ENCODE peak calls at places on chromosomes 11 and 22, in six cellular contexts. One of them, this sample, is unnamed. For H3K27me3, the result is how much of the 10 kb centered on the place peaks cover.

GRCh38 chr11:62033191-62034044 is 66.0 kb upstream of the FTH1 start:
- DNase-seq in IMR-90: no peak
- DNase-seq in endodermal cell: no peak
- DNase-seq in right lobe of liver: no peak
- DNase-seq in body of pancreas: no peak
- DNase-seq in AG04450: no peak
- DNase-seq in this sample: no peak

GRCh38 chr11:68840661-68841653 is 759 bp downstream of the CPT1A start:
- DNase-seq in IMR-90: peak
- DNase-seq in endodermal cell: peak
- DNase-seq in right lobe of liver: peak
- DNase-seq in body of pancreas: peak
- DNase-seq in AG04450: no peak
- DNase-seq in this sample: peak

GRCh38 chr11:62909107-62909894 is 11.9 kb downstream of the CHRM1 start:
- DNase-seq in IMR-90: peak
- DNase-seq in endodermal cell: peak
- DNase-seq in right lobe of liver: peak
- DNase-seq in body of pancreas: peak
- DNase-seq in AG04450: peak
- DNase-seq in this sample: peak

GRCh38 chr11:13368041-13368446 is 90.5 kb downstream of the BMAL1 start:
- DNase-seq in IMR-90: peak
- DNase-seq in endodermal cell: no peak
- DNase-seq in right lobe of liver: no peak
- DNase-seq in body of pancreas: no peak
- DNase-seq in AG04450: no peak
- DNase-seq in this sample: no peak

GRCh38 chr11:4092031-4092430 is 2.6 kb upstream of the RRM1 start:
- DNase-seq in IMR-90: no peak
- DNase-seq in endodermal cell: no peak
- DNase-seq in right lobe of liver: no peak
- DNase-seq in body of pancreas: no peak
- DNase-seq in AG04450: no peak
- DNase-seq in this sample: no peak

GRCh38 chr11:124984512-124984854 is 30.5 kb downstream of the CCDC15 start:
- DNase-seq in IMR-90: no peak
- DNase-seq in endodermal cell: no peak
- DNase-seq in right lobe of liver: no peak
- DNase-seq in body of pancreas: no peak
- DNase-seq in AG04450: no peak
- DNase-seq in this sample: peak

GRCh38 chr11:66725646-66726045 is 3.4 kb downstream of the SPTBN2 start:
- DNase-seq in IMR-90: peak
- DNase-seq in endodermal cell: no peak
- DNase-seq in right lobe of liver: no peak
- DNase-seq in body of pancreas: no peak
- DNase-seq in AG04450: no peak
- DNase-seq in this sample: no peak

GRCh38 chr11:101126551-101127347 is 2.9 kb downstream of the PGR start:
- DNase-seq in IMR-90: no peak
- DNase-seq in endodermal cell: peak
- DNase-seq in right lobe of liver: no peak
- DNase-seq in body of pancreas: no peak
- DNase-seq in AG04450: no peak
- DNase-seq in this sample: peak

GRCh38 chr11:57275582-57275981 is 38.5 kb upstream of the APLNR start:
- DNase-seq in IMR-90: peak
- DNase-seq in endodermal cell: no peak
- DNase-seq in right lobe of liver: no peak
- DNase-seq in body of pancreas: no peak
- DNase-seq in AG04450: no peak
- DNase-seq in this sample: no peak

GRCh38 chr22:20751185-20751851 is 22.6 kb upstream of the SERPIND1 start:
- DNase-seq in IMR-90: no peak
- DNase-seq in endodermal cell: peak
- DNase-seq in right lobe of liver: peak
- DNase-seq in body of pancreas: no peak
- DNase-seq in AG04450: no peak
- DNase-seq in this sample: no peak

GRCh38 chr11:84564180-84564866 is 1062.8 kb downstream of the DLG2 start:
- DNase-seq in IMR-90: peak
- DNase-seq in endodermal cell: peak
- DNase-seq in right lobe of liver: no peak
- DNase-seq in body of pancreas: peak
- DNase-seq in AG04450: peak
- DNase-seq in this sample: peak

GRCh38 chr11:60981515-60981914 is 10.0 kb downstream of the CD6 start:
- DNase-seq in IMR-90: no peak
- DNase-seq in endodermal cell: peak
- DNase-seq in right lobe of liver: no peak
- DNase-seq in body of pancreas: no peak
- DNase-seq in AG04450: no peak
- DNase-seq in this sample: no peak

GRCh38 chr11:2459016-2459725 is 14.4 kb downstream of the KCNQ1 start:
- DNase-seq in IMR-90: no peak
- DNase-seq in endodermal cell: peak
- DNase-seq in right lobe of liver: no peak
- DNase-seq in body of pancreas: peak
- DNase-seq in AG04450: no peak
- DNase-seq in this sample: no peak

GRCh38 chr22:20885557-20886323 is 26.9 kb downstream of the SNAP29 start:
- DNase-seq in IMR-90: peak
- DNase-seq in endodermal cell: peak
- DNase-seq in right lobe of liver: peak
- DNase-seq in body of pancreas: peak
- DNase-seq in AG04450: peak
- DNase-seq in this sample: peak

GRCh38 chr11:74185695-74186094 is 14.6 kb downstream of the PPME1 start:
- DNase-seq in IMR-90: peak
- DNase-seq in endodermal cell: no peak
- DNase-seq in right lobe of liver: no peak
- DNase-seq in body of pancreas: no peak
- DNase-seq in AG04450: peak
- DNase-seq in this sample: no peak

GRCh38 chr11:116641561-116642045 is 131.2 kb downstream of the BUD13 start:
- DNase-seq in IMR-90: no peak
- DNase-seq in endodermal cell: peak
- DNase-seq in right lobe of liver: peak
- DNase-seq in body of pancreas: peak
- DNase-seq in AG04450: no peak
- DNase-seq in this sample: peak

GRCh38 chr11:67045314-67045713 is 11.3 kb upstream of the RHOD start:
- DNase-seq in IMR-90: peak
- DNase-seq in endodermal cell: no peak
- DNase-seq in right lobe of liver: no peak
- DNase-seq in body of pancreas: no peak
- DNase-seq in AG04450: peak
- DNase-seq in this sample: peak

GRCh38 chr11:2837096-2837601 is 48.4 kb downstream of the CDKN1C start:
- DNase-seq in IMR-90: peak
- DNase-seq in endodermal cell: peak
- DNase-seq in right lobe of liver: no peak
- DNase-seq in body of pancreas: peak
- DNase-seq in AG04450: no peak
- DNase-seq in this sample: peak

GRCh38 chr11:70159612-70160570 is 43.2 kb upstream of the FADD start:
- DNase-seq in IMR-90: peak
- DNase-seq in endodermal cell: no peak
- DNase-seq in right lobe of liver: peak
- DNase-seq in body of pancreas: peak
- DNase-seq in AG04450: no peak
- DNase-seq in this sample: no peak

GRCh38 chr11:86508604-86509471 is 134.2 kb downstream of the CCDC81 start:
- DNase-seq in IMR-90: peak
- DNase-seq in endodermal cell: no peak
- DNase-seq in right lobe of liver: no peak
- DNase-seq in body of pancreas: no peak
- DNase-seq in AG04450: no peak
- DNase-seq in this sample: no peak

GRCh38 chr11:3126901-3127691 is 38.0 kb downstream of the OSBPL5 start:
- DNase-seq in IMR-90: no peak
- DNase-seq in endodermal cell: peak
- DNase-seq in right lobe of liver: peak
- DNase-seq in body of pancreas: peak
- DNase-seq in AG04450: no peak
- DNase-seq in this sample: peak

GRCh38 chr11:3807856-3808845 is at the start of gene PGAP2:
- DNase-seq in IMR-90: peak
- DNase-seq in endodermal cell: peak
- DNase-seq in right lobe of liver: peak
- DNase-seq in body of pancreas: peak
- DNase-seq in AG04450: no peak
- DNase-seq in this sample: peak

GRCh38 chr11:22138264-22138663 is 54.6 kb upstream of the ANO5 start:
- DNase-seq in IMR-90: no peak
- DNase-seq in endodermal cell: no peak
- DNase-seq in right lobe of liver: no peak
- DNase-seq in body of pancreas: no peak
- DNase-seq in AG04450: no peak
- DNase-seq in this sample: no peak

GRCh38 chr22:31272522-31273446 is 19.5 kb downstream of the PIK3IP1 start:
- DNase-seq in IMR-90: peak
- DNase-seq in endodermal cell: peak
- DNase-seq in right lobe of liver: no peak
- DNase-seq in body of pancreas: peak
- DNase-seq in AG04450: peak
- DNase-seq in this sample: no peak

GRCh38 chr22:35674335-35674734 is 26.1 kb downstream of the APOL6 start:
- DNase-seq in IMR-90: no peak
- DNase-seq in endodermal cell: peak
- DNase-seq in right lobe of liver: no peak
- DNase-seq in body of pancreas: no peak
- DNase-seq in AG04450: no peak
- DNase-seq in this sample: no peak

GRCh38 chr11:67022961-67023956 is at the start of gene SYT12:
- DNase-seq in IMR-90: no peak
- DNase-seq in endodermal cell: peak
- DNase-seq in right lobe of liver: no peak
- DNase-seq in body of pancreas: no peak
- DNase-seq in AG04450: no peak
- DNase-seq in this sample: no peak

GRCh38 chr22:46081831-46082210 is 68.5 kb upstream of the PPARA start:
- DNase-seq in IMR-90: no peak
- DNase-seq in endodermal cell: no peak
- DNase-seq in right lobe of liver: peak
- DNase-seq in body of pancreas: peak
- DNase-seq in AG04450: no peak
- DNase-seq in this sample: peak
- H3K27me3 ChIP-seq in IMR-90: under half
- H3K27me3 ChIP-seq in endodermal cell: under half
- H3K27me3 ChIP-seq in right lobe of liver: under half
- H3K27me3 ChIP-seq in body of pancreas: under half
- H3K27me3 ChIP-seq in AG04450: under half
- H3K27me3 ChIP-seq in this sample: under half

GRCh38 chr11:41175304-41175972 is 284.0 kb downstream of the LRRC4C start:
- DNase-seq in IMR-90: no peak
- DNase-seq in endodermal cell: peak
- DNase-seq in right lobe of liver: no peak
- DNase-seq in body of pancreas: no peak
- DNase-seq in AG04450: no peak
- DNase-seq in this sample: no peak
- TF ChIP-seq CTCF in IMR-90: no peak
- TF ChIP-seq CTCF in endodermal cell: peak
- TF ChIP-seq CTCF in right lobe of liver: no peak
- TF ChIP-seq CTCF in body of pancreas: no peak
- TF ChIP-seq CTCF in AG04450: no peak
- TF ChIP-seq CTCF in this sample: no peak

DNA sequence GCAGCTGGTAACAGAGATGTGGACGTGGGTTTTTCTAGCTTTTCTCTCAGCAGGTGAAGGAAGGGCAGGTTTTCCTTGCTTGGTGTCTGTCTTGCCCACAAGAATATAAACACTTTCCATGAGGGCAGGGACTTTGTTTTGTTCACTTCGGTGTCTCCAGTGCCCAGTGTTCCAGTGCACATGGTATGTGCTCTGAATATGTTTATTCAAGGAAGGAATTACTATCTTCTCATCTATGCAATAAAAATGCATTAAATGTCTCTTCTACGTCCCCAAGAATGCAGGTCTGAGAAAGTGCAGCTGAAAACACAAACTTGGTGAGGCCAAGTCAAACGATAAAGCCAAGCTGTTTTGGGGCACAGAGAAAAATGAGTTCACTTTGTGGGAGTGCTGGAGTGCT is 56.3 kb upstream of the PLET1 start:
- DNase-seq in IMR-90: peak
- DNase-seq in endodermal cell: no peak
- DNase-seq in right lobe of liver: no peak
- DNase-seq in body of pancreas: no peak
- DNase-seq in AG04450: no peak
- DNase-seq in this sample: no peak
- H3K27ac ChIP-seq in IMR-90: peak
- H3K27ac ChIP-seq in endodermal cell: no peak
- H3K27ac ChIP-seq in right lobe of liver: no peak
- H3K27ac ChIP-seq in body of pancreas: no peak
- H3K27ac ChIP-seq in AG04450: no peak
- H3K27ac ChIP-seq in this sample: no peak

DNA sequence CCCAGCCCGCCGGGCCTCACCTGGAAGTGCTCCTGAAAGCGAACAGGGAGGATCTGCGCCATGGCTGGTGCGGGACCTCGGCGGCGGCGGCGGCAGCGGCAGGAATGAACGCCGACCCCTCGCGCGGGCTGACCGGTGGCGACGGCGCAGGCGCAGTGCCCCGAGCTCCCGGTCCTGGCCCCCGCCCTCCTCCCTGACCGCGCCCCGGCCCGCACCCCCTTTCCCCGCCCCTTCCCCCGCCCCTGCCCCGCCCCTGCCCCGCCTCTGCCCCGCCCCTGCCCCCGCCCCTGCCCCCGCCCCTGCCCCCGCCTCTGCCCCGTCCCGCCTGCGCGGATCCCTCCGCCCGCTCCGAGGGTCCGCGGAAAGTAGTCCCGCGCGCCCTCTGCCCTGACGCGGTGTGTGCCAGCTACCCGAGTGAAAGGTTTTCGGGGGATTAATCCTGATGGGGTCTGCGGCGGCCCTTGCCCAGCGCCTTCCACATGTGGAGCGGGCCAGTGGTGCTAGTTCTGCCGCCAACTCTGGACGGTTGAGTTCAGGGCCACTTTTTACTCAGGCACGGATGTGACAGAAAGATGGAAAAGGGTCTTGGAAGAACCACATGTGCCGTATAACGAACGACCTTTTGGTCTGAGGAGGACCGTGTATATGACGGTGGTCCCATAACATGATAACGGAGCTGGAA is at the start of gene CLTCL1:
- DNase-seq in IMR-90: peak
- DNase-seq in endodermal cell: peak
- DNase-seq in right lobe of liver: peak
- DNase-seq in body of pancreas: peak
- DNase-seq in AG04450: peak
- DNase-seq in this sample: peak
- H3K27me3 ChIP-seq in IMR-90: under half
- H3K27me3 ChIP-seq in endodermal cell: under half
- H3K27me3 ChIP-seq in right lobe of liver: under half
- H3K27me3 ChIP-seq in body of pancreas: under half
- H3K27me3 ChIP-seq in AG04450: under half
- H3K27me3 ChIP-seq in this sample: under half

GRCh38 chr11:33682446-33682845 is 18.2 kb downstream of the C11orf91 start:
- DNase-seq in IMR-90: no peak
- DNase-seq in endodermal cell: peak
- DNase-seq in right lobe of liver: no peak
- DNase-seq in body of pancreas: no peak
- DNase-seq in AG04450: no peak
- DNase-seq in this sample: no peak
- TF ChIP-seq CTCF in IMR-90: peak
- TF ChIP-seq CTCF in endodermal cell: peak
- TF ChIP-seq CTCF in right lobe of liver: no peak
- TF ChIP-seq CTCF in body of pancreas: no peak
- TF ChIP-seq CTCF in AG04450: peak
- TF ChIP-seq CTCF in this sample: no peak

GRCh38 chr22:50111056-50111455 is 21.2 kb downstream of the MOV10L1 start:
- DNase-seq in IMR-90: no peak
- DNase-seq in endodermal cell: no peak
- DNase-seq in right lobe of liver: no peak
- DNase-seq in body of pancreas: no peak
- DNase-seq in AG04450: no peak
- DNase-seq in this sample: no peak
- H3K27ac ChIP-seq in IMR-90: no peak
- H3K27ac ChIP-seq in endodermal cell: no peak
- H3K27ac ChIP-seq in right lobe of liver: no peak
- H3K27ac ChIP-seq in body of pancreas: no peak
- H3K27ac ChIP-seq in AG04450: no peak
- H3K27ac ChIP-seq in this sample: no peak